ENCODE peak calls at places on chromosome 2, in six cellular contexts. B is prostate gland, U is mammary epithelial cell, W is upper lobe of right lung, H is Peyer's patch, C is aorta. N is an unnamed sample.

GRCh38 chr2:232979871-232980461 is 33.1 kb downstream of the NGEF start:
- DNase-seq in B (no peak), U (peak; percentile 55), W (no peak), H (peak; percentile 75), C (no peak), N (peak; percentile 9)

GRCh38 chr2:65292461-65293127 is 65.0 kb downstream of the ACTR2 start:
- DNase-seq in B (no peak), U (no peak), W (no peak), H (no peak), C (no peak), N (no peak)

GRCh38 chr2:4673025-4673489 is 969.7 kb downstream of the DCDC2C start:
- DNase-seq in B (no peak), U (no peak), W (no peak), H (no peak), C (no peak), N (no peak)

GRCh38 chr2:35846-36245 is 10.5 kb downstream of the FAM110C start:
- DNase-seq in B (peak; percentile 71), U (peak; percentile 72), W (peak; percentile 76), H (peak; percentile 78), C (no peak), N (no peak)

GRCh38 chr2:184554736-184555135 is 43.6 kb upstream of the ZNF804A start:
- DNase-seq in B (no peak), U (peak; percentile 64), W (no peak), H (no peak), C (no peak), N (peak; percentile 16)

GRCh38 chr2:239226677-239227076 is 174.1 kb downstream of the HDAC4 start:
- DNase-seq in B (no peak), U (no peak), W (no peak), H (no peak), C (no peak), N (no peak)

GRCh38 chr2:200467806-200468686 is 41.8 kb downstream of the KCTD18 start:
- DNase-seq in B (no peak), U (no peak), W (no peak), H (no peak), C (no peak), N (no peak)

GRCh38 chr2:61832183-61832841 is 21.5 kb downstream of the FAM161A start:
- DNase-seq in B (no peak), U (no peak), W (no peak), H (no peak), C (no peak), N (no peak)

GRCh38 chr2:127185093-127185492 is 35.0 kb downstream of the CYP27C1 start:
- DNase-seq in B (no peak), U (no peak), W (no peak), H (peak; percentile 42), C (no peak), N (no peak)

GRCh38 chr2:235543851-235544686 is 50.2 kb downstream of the AGAP1 start:
- DNase-seq in B (no peak), U (no peak), W (peak; percentile 41), H (peak; percentile 17), C (no peak), N (no peak)
- H3K4me3 ChIP-seq in B (no peak overlapping the region), U (no peak overlapping the region), W (no peak overlapping the region), H (no peak overlapping the region), C (no peak overlapping the region), N (no peak overlapping the region)

GRCh38 chr2:120452131-120452530 is 106.2 kb downstream of the INHBB start:
- DNase-seq in B (no peak), U (no peak), W (peak; percentile 56), H (no peak), C (no peak), N (no peak)

GRCh38 chr2:120451334-120451733 is 105.4 kb downstream of the INHBB start:
- DNase-seq in B (no peak), U (no peak), W (peak; percentile 59), H (no peak), C (peak; percentile 18), N (no peak)

GRCh38 chr2:120454993-120455789 is 109.3 kb downstream of the INHBB start:
- DNase-seq in B (no peak), U (no peak), W (no peak), H (no peak), C (no peak), N (no peak)

GRCh38 chr2:120453635-120453998 is 107.7 kb downstream of the INHBB start:
- DNase-seq in B (no peak), U (no peak), W (peak; percentile 12), H (no peak), C (no peak), N (no peak)

GRCh38 chr2:120452945-120453634 is 107.2 kb downstream of the INHBB start:
- DNase-seq in B (no peak), U (no peak), W (peak; percentile 47), H (no peak), C (peak; percentile 15), N (no peak)
- H3K27me3 ChIP-seq in B (no peaks in the 10 kb centered on the region), U (no peaks in the 10 kb centered on the region), W (no peaks in the 10 kb centered on the region), H (no peaks in the 10 kb centered on the region), C (no peaks in the 10 kb centered on the region), N (no peaks in the 10 kb centered on the region)

GRCh38 chr2:202299712-202300111 is 34.1 kb downstream of the NOP58 start:
- DNase-seq in B (no peak), U (no peak), W (no peak), H (no peak), C (no peak), N (no peak)
- H3K4me3 ChIP-seq in B (no peak overlapping the region), U (no peak overlapping the region), W (no peak overlapping the region), H (no peak overlapping the region), C (no peak overlapping the region), N (no peak overlapping the region)

GRCh38 chr2:117698819-117699218 is 115.7 kb upstream of the DDX18 start:
- DNase-seq in B (no peak), U (no peak), W (no peak), H (no peak), C (no peak), N (no peak)
- H3K27me3 ChIP-seq in B (no peaks in the 10 kb centered on the region), U (no peaks in the 10 kb centered on the region), W (no peaks in the 10 kb centered on the region), H (no peaks in the 10 kb centered on the region), C (no peaks in the 10 kb centered on the region), N (no peaks in the 10 kb centered on the region)

GRCh38 chr2:95018861-95019550 is 6.5 kb upstream of the MAL start:
- DNase-seq in B (no peak), U (no peak), W (no peak), H (no peak), C (no peak), N (no peak)
- H3K4me3 ChIP-seq in B (no peak overlapping the region), U (no peak overlapping the region), W (no peak overlapping the region), H (no peak overlapping the region), C (no peak overlapping the region), N (no peak overlapping the region)

GRCh38 chr2:46490521-46491141 is 11.3 kb downstream of the TMEM247 start:
- DNase-seq in B (no peak), U (no peak), W (peak; percentile 63), H (peak; percentile 63), C (peak; percentile 81), N (no peak)
- H3K27me3 ChIP-seq in B (no peaks in the 10 kb centered on the region), U (no peaks in the 10 kb centered on the region), W (no peaks in the 10 kb centered on the region), H (no peaks in the 10 kb centered on the region), C (no peaks in the 10 kb centered on the region), N (no peaks in the 10 kb centered on the region)

GRCh38 chr2:11562011-11562410 is 28.2 kb downstream of the GREB1 start:
- DNase-seq in B (no peak), U (peak; percentile 9), W (no peak), H (no peak), C (no peak), N (no peak)

GRCh38 chr2:11559066-11559785 is 25.4 kb downstream of the GREB1 start:
- DNase-seq in B (no peak), U (no peak), W (peak; percentile 20), H (peak; percentile 11), C (no peak), N (no peak)

GRCh38 chr2:11558206-11558886 is 24.5 kb downstream of the GREB1 start:
- DNase-seq in B (no peak), U (no peak), W (peak; percentile 15), H (peak; percentile 22), C (no peak), N (no peak)

GRCh38 chr2:11560806-11561205 is 27.0 kb downstream of the GREB1 start:
- DNase-seq in B (no peak), U (no peak), W (peak; percentile 8), H (no peak), C (no peak), N (no peak)

GRCh38 chr2:11559786-11560155 is 25.9 kb downstream of the GREB1 start:
- DNase-seq in B (no peak), U (no peak), W (peak; percentile 30), H (peak; percentile 21), C (no peak), N (no peak)
- H3K4me3 ChIP-seq in B (no peak overlapping the region), U (no peak overlapping the region), W (no peak overlapping the region), H (no peak overlapping the region), C (no peak overlapping the region), N (no peak overlapping the region)